ENCODE peak calls at places on chromosomes 7 and 10, in seven cellular contexts. I is PC-3, L is GM23248, Z is neural progenitor cell, P is HCT116, Q is GM23338, N is MM.1S. R is an unnamed sample.

GRCh38 chr10:13162013-13162364 is 631 bp downstream of the MCM10 start:
- DNase-seq in I (no peak), L (peak; percentile 57), Z (peak; percentile 39), P (no peak), Q (no peak), N (peak; percentile 10), R (no peak)

GRCh38 chr10:4137299-4137698 is 352.3 kb upstream of the KLF6 start:
- DNase-seq in I (no peak), L (no peak), Z (no peak), P (no peak), Q (no peak), N (no peak), R (no peak)

GRCh38 chr10:28367865-28368541 is 65.1 kb upstream of the MPP7 start:
- DNase-seq in I (no peak), L (no peak), Z (no peak), P (no peak), Q (no peak), N (peak; percentile 87), R (no peak)

GRCh38 chr10:69734797-69735468 is 66.8 kb upstream of the COL13A1 start:
- DNase-seq in I (no peak), L (no peak), Z (no peak), P (no peak), Q (no peak), N (peak; percentile 54), R (no peak)

GRCh38 chr10:28463676-28464395 is 69.1 kb upstream of the WAC start:
- DNase-seq in I (no peak), L (no peak), Z (no peak), P (no peak), Q (no peak), N (no peak), R (no peak)

GRCh38 chr10:620417-620816 is 69.1 kb downstream of the DIP2C start:
- DNase-seq in I (no peak), L (no peak), Z (no peak), P (no peak), Q (no peak), N (no peak), R (no peak)

GRCh38 chr10:127982601-127983000 is 75.7 kb downstream of the PTPRE start:
- DNase-seq in I (no peak), L (no peak), Z (no peak), P (no peak), Q (no peak), N (no peak), R (no peak)

GRCh38 chr10:123007558-123008378 is 827 bp downstream of the IKZF5 start:
- DNase-seq in I (peak; percentile 52), L (peak; percentile 88), Z (peak; percentile 62), P (peak; percentile 43), Q (peak; percentile 66), N (peak; percentile 64), R (peak; percentile 80)

GRCh38 chr7:134935701-134936100 is 50.6 kb upstream of the AGBL3 start:
- DNase-seq in I (no peak), L (peak; percentile 82), Z (no peak), P (no peak), Q (no peak), N (no peak), R (no peak)

GRCh38 chr7:119761776-119762175 is 511.2 kb upstream of the KCND2 start:
- DNase-seq in I (no peak), L (no peak), Z (no peak), P (no peak), Q (no peak), N (no peak), R (no peak)

GRCh38 chr10:4780782-4781181 is 45.2 kb upstream of the AKR1E2 start:
- DNase-seq in I (no peak), L (peak; percentile 47), Z (no peak), P (no peak), Q (no peak), N (no peak), R (no peak)

GRCh38 chr10:99535764-99536399 is 3.1 kb downstream of the NKX2-3 start:
- DNase-seq in I (no peak), L (no peak), Z (peak; percentile 49), P (no peak), Q (peak; percentile 59), N (no peak), R (no peak)

GRCh38 chr10:99537381-99538286 is 4.9 kb downstream of the NKX2-3 start:
- DNase-seq in I (no peak), L (no peak), Z (peak; percentile 72), P (no peak), Q (peak; percentile 76), N (no peak), R (no peak)

GRCh38 chr10:99534939-99535763 is 2.4 kb downstream of the NKX2-3 start:
- DNase-seq in I (peak; percentile 52), L (peak; percentile 51), Z (peak; percentile 82), P (no peak), Q (peak; percentile 60), N (no peak), R (peak; percentile 71)

GRCh38 chr10:99538287-99538917 is 5.7 kb downstream of the NKX2-3 start:
- DNase-seq in I (no peak), L (no peak), Z (no peak), P (no peak), Q (peak; percentile 71), N (no peak), R (no peak)

DNA sequence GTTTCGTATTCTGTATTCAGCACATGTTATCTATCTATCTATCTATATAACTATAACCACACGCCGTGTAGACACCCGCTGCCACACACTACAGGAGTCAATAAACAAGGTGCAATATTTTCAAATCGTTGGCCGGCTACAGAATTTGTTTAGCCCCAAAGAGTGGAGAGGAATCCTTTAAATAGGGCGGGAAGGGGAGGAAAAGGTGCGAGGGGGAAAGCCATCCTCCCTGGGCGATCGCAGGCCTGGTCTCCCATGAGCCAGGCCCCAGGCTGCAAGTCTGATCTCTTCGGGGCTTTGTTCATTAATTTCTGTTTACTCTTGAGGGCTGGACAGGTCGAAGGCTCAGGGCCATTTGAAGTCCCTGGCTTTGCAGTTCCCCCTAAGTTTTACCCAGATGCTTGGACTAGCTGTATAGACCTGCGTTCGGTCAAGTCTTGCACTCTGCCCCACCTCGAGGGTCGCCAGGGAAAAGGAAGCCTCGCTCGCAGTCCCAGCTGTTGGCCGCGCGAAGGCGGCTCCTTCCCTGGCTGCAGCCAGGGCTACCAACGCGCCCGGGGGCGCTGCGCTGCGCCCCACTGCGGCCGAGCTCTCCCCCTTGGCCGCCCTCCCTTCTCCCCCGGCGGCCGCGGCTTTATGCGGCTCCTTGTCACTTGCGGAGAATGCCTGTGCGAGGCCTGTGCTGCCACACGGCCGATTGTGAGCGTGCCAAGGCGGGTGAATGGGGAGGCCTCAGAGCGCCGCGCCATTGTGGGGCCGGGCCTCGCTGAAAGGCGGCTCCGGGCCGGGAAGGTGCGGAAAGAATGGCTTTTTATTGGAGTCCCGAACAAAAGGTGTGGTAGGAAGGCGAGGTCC is 3.9 kb downstream of the NKX2-3 start:
- DNase-seq in I (no peak), L (no peak), Z (peak; percentile 92), P (no peak), Q (peak; percentile 72), N (no peak), R (no peak)
- TF ChIP-seq EZH2 in I (no peak), L (peak; percentile 64), Z (peak; percentile 95), P (no peak), Q (peak; percentile 97), N (no peak), R (peak; percentile 97)

GRCh38 chr7:28862876-28863275 is 95.3 kb downstream of the TRIL start:
- DNase-seq in I (no peak), L (no peak), Z (no peak), P (no peak), Q (no peak), N (no peak), R (no peak)
- H2AFZ ChIP-seq in I (no peak overlapping the region), L (no peak overlapping the region), Z (no peak overlapping the region), P (no peak overlapping the region), Q (no peak overlapping the region), N (no peak overlapping the region), R (no peak overlapping the region)

DNA sequence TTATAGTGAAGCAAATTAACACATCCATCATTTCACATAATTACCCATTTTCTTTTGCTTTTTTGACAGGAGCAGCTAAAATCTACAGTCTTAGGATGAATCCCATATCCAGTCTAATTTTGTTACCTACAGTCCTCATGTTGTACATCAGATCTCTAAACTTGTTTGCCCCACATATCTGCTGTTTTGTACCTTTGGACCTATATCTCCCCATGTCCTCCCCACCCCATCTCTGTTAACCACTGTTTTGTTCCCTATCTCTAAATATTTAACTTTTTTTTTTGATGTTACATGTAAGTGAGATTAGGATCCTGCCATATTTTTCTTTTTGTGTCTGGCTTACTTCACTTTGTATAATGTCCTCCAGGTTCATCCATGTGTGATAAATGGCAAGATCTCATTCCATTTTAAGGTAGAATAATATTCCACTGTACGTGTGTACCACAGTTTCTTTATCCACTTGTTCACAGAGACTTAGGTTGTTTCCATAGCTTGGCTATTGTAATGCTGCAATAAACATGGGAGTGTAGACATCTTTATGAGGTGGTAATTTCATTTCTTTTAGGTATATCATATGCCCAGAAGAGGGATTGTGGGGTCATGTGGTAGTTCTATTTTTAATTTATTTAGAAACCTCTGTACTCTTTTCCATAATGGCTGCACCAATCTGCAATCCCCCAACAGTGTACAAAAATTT is 19.6 kb downstream of the NPVF start:
- DNase-seq in I (no peak), L (no peak), Z (no peak), P (no peak), Q (no peak), N (no peak), R (no peak)
- TF ChIP-seq EZH2phosphoT487 in I (no peak), L (no peak), Z (no peak), P (no peak), Q (no peak), N (no peak), R (no peak)

GRCh38 chr7:1236831-1237701 is 4.4 kb downstream of the UNCX start:
- DNase-seq in I (no peak), L (no peak), Z (peak; percentile 66), P (no peak), Q (peak; percentile 46), N (no peak), R (no peak)
- TF ChIP-seq EZH2 in I (peak; percentile 57), L (peak; percentile 99), Z (peak; percentile 96), P (no peak), Q (peak; percentile 100), N (no peak), R (peak; percentile 98)